ENCODE peak calls at places on chromosomes 2 and 18, in eight cellular contexts. N is hepatic stellate cell; M is EH; D is T-helper 1 cell; G is activated naive CD4-positive, alpha-beta T cell; U is fibroblast of pulmonary artery; E is stimulated activated CD4-positive, alpha-beta T cell treated with anti-CD3 and anti-CD28 coated beads, Interleukin-15, amount 100 ng/mL, for 24 hours; V is activated T-cell treated with anti-CD3 and anti-CD28 coated beads for 1 hour. Y is an unnamed sample.

GRCh38 chr2:241909769-241910168 is 40.2 kb downstream of the RTP5 start:
- DNase-seq in N (no peak), M (no peak), D (no peak), G (no peak), U (no peak), E (no peak), V (no peak), Y (no peak)

GRCh38 chr2:118779362-118779761 is 68.1 kb downstream of the EN1 start:
- DNase-seq in N (no peak), M (no peak), D (no peak), G (no peak), U (no peak), E (no peak), V (no peak), Y (no peak)

GRCh38 chr2:202015471-202015870 is 18.2 kb upstream of the FZD7 start:
- DNase-seq in N (no peak), M (no peak), D (no peak), G (no peak), U (no peak), E (no peak), V (no peak), Y (no peak)

GRCh38 chr2:155209696-155210449 is 511.4 kb downstream of the KCNJ3 start:
- DNase-seq in N (no peak), M (peak; percentile 10), D (no peak), G (no peak), U (no peak), E (no peak), V (no peak), Y (no peak)

GRCh38 chr18:23380001-23380550 is 73.0 kb upstream of the RIOK3 start:
- DNase-seq in N (peak; percentile 27), M (peak; percentile 47), D (no peak), G (no peak), U (peak; percentile 69), E (no peak), V (no peak), Y (no peak)

GRCh38 chr18:22932885-22933205 is 283 bp upstream of the RBBP8 start:
- DNase-seq in N (no peak), M (no peak), D (no peak), G (no peak), U (no peak), E (no peak), V (no peak), Y (no peak)

GRCh38 chr2:203711399-203711798 is 5.0 kb downstream of the CD28 start:
- DNase-seq in N (no peak), M (no peak), D (no peak), G (no peak), U (no peak), E (no peak), V (no peak), Y (no peak)

GRCh38 chr2:27020337-27020948 is 12.3 kb upstream of the TMEM214 start:
- DNase-seq in N (no peak), M (no peak), D (no peak), G (no peak), U (peak; percentile 56), E (no peak), V (no peak), Y (peak; percentile 65)

GRCh38 chr2:96865654-96866053 is 4.2 kb downstream of the SEMA4C start:
- DNase-seq in N (no peak), M (no peak), D (no peak), G (no peak), U (no peak), E (no peak), V (no peak), Y (no peak)

GRCh38 chr2:66233981-66234380 is 200.9 kb upstream of the MEIS1 start:
- DNase-seq in N (no peak), M (no peak), D (no peak), G (no peak), U (no peak), E (no peak), V (no peak), Y (no peak)

GRCh38 chr2:23925702-23926288 is 1.1 kb downstream of the ATAD2B start:
- DNase-seq in N (peak; percentile 53), M (peak; percentile 78), D (peak; percentile 18), G (peak; percentile 39), U (peak; percentile 64), E (peak; percentile 71), V (peak; percentile 27), Y (peak; percentile 74)

GRCh38 chr18:79898952-79899608 is 52.4 kb downstream of the SLC66A2 start:
- DNase-seq in N (no peak), M (no peak), D (no peak), G (no peak), U (no peak), E (no peak), V (no peak), Y (no peak)

GRCh38 chr2:58140508-58141072 is 94.0 kb downstream of the VRK2 start:
- DNase-seq in N (no peak), M (peak; percentile 85), D (no peak), G (no peak), U (no peak), E (no peak), V (no peak), Y (no peak)

GRCh38 chr2:42252464-42252863 is 83.3 kb downstream of the EML4 start:
- DNase-seq in N (no peak), M (no peak), D (no peak), G (no peak), U (no peak), E (peak; percentile 39), V (no peak), Y (no peak)

GRCh38 chr2:207284556-207285450 is 119.1 kb upstream of the KLF7 start:
- DNase-seq in N (no peak), M (peak; percentile 58), D (no peak), G (no peak), U (no peak), E (no peak), V (no peak), Y (no peak)

GRCh38 chr2:213733893-213734292 is 449.6 kb downstream of the SPAG16 start:
- DNase-seq in N (no peak), M (no peak), D (no peak), G (no peak), U (no peak), E (no peak), V (no peak), Y (no peak)

Y was measured in ascending aorta.